ENCODE peak calls at places on chromosomes 6 and 20, in four cellular contexts. H is H9, O is brain microvascular endothelial cell, Q is heart right ventricle. J is an unnamed sample.

GRCh38 chr6:107333491-107333890 is 125.9 kb downstream of the PDSS2 start:
- DNase-seq in H (no peak), O (no peak), Q (no peak), J (no peak)

GRCh38 chr6:111411978-111412574 is 70.9 kb downstream of the REV3L start:
- DNase-seq in H (no peak), O (no peak), Q (no peak), J (no peak)

GRCh38 chr6:73803562-73804221 is 107.7 kb downstream of the CD109 start:
- DNase-seq in H (peak; percentile 70), O (peak; percentile 83), Q (peak; percentile 14), J (peak; percentile 6)

GRCh38 chr20:39190666-39191570 is 228.8 kb downstream of the DHX35 start:
- DNase-seq in H (no peak), O (peak; percentile 4), Q (no peak), J (no peak)

GRCh38 chr6:2999621-3000455 is at the start of gene NQO2:
- DNase-seq in H (peak; percentile 95), O (peak; percentile 75), Q (peak; percentile 97), J (peak; percentile 92)

GRCh38 chr20:47656313-47656712 is 129.0 kb downstream of the SULF2 start:
- DNase-seq in H (no peak), O (no peak), Q (no peak), J (no peak)

GRCh38 chr6:55980627-55981211 is 105.3 kb upstream of the BMP5 start:
- DNase-seq in H (no peak), O (peak; percentile 17), Q (no peak), J (peak; percentile 3)

GRCh38 chr6:150922137-150922536 is 56.6 kb downstream of the MTHFD1L start:
- DNase-seq in H (no peak), O (peak; percentile 28), Q (no peak), J (no peak)

GRCh38 chr6:47098570-47098993 is 56.5 kb upstream of the ADGRF1 start:
- DNase-seq in H (no peak), O (no peak), Q (no peak), J (no peak)

GRCh38 chr6:155408231-155408630 is 47.4 kb downstream of the NOX3 start:
- DNase-seq in H (no peak), O (no peak), Q (no peak), J (no peak)

GRCh38 chr6:125558451-125558850 is 191.0 kb upstream of the HEY2 start:
- DNase-seq in H (no peak), O (no peak), Q (no peak), J (no peak)

GRCh38 chr6:108597601-108598315 is 37.0 kb downstream of the FOXO3 start:
- DNase-seq in H (no peak), O (no peak), Q (no peak), J (no peak)

GRCh38 chr6:108598316-108598863 is 37.7 kb downstream of the FOXO3 start:
- DNase-seq in H (no peak), O (no peak), Q (no peak), J (peak; percentile 47)

GRCh38 chr6:108592371-108593337 is 31.9 kb downstream of the FOXO3 start:
- DNase-seq in H (no peak), O (peak; percentile 37), Q (no peak), J (peak; percentile 80)

GRCh38 chr6:108594640-108595039 is 33.9 kb downstream of the FOXO3 start:
- DNase-seq in H (no peak), O (no peak), Q (no peak), J (no peak)

DNA sequence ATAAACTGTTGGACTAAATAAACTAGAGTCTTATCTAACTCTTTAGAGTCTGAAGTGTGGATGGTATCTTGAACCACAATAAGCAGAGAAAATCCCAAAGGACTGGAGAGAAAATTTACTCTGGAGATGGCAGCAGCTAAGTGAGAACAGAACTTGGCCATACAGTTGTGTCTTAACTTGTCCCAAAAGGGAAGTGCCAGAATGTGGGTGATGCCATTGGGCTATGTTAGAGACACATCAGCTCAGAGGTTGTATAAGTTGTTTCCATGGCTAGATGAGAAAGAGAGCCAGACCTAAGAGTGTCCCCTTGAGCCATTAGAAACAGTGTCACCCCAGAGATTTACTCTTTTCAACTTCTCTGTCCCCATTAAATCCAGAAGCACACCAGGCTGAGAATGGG is 36.2 kb downstream of the FOXO3 start:
- DNase-seq in H (no peak), O (no peak), Q (no peak), J (no peak)
- TF ChIP-seq CTCF in H (no peak), O (no peak), Q (no peak), J (no peak)

DNA sequence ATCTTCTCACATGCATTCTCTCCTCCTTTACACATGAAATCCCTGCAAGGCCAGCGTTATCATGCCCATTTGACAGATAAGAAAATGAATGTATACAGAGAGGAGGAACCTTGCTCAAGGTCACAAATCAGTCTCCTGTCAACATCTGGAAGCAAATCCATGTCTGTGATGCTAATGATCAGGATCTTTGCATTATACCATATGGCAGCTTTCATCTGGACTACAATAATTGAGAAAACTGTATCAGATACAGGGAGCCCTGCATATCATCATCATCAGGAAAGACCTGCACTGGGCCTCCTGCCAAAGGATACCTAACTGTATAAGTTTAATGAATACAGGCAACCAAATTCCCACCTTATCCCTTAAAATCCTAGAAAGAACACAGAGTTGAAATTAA is 213.7 kb downstream of the PTPRT start:
- DNase-seq in H (no peak), O (no peak), Q (no peak), J (no peak)
- TF ChIP-seq CTCF in H (no peak), O (no peak), Q (no peak), J (no peak)

GRCh38 chr6:32888576-32888975 is 34.6 kb downstream of the PSMB9 start:
- DNase-seq in H (no peak), O (no peak), Q (no peak), J (no peak)

GRCh38 chr6:32895006-32895345 is 41.0 kb downstream of the PSMB9 start:
- DNase-seq in H (no peak), O (no peak), Q (no peak), J (no peak)

GRCh38 chr6:32894085-32895005 is 40.4 kb downstream of the PSMB9 start:
- DNase-seq in H (peak; percentile 96), O (peak; percentile 88), Q (peak; percentile 95), J (peak; percentile 95)
- TF ChIP-seq CTCF in H (no peak), O (peak; percentile 12), Q (no peak), J (no peak)

GRCh38 chr20:45111799-45112471 is 3.0 kb downstream of the WFDC5 start:
- DNase-seq in H (peak; percentile 58), O (no peak), Q (no peak), J (peak; percentile 53)
- TF ChIP-seq CTCF in H (peak; percentile 73), O (peak; percentile 69), Q (peak; percentile 45), J (peak; percentile 76)

GRCh38 chr6:166307082-166307980 is 861 bp downstream of the PRR18 start:
- DNase-seq in H (peak; percentile 79), O (no peak), Q (no peak), J (no peak)
- TF ChIP-seq CTCF in H (peak; percentile 24), O (no peak), Q (no peak), J (no peak)

DNA sequence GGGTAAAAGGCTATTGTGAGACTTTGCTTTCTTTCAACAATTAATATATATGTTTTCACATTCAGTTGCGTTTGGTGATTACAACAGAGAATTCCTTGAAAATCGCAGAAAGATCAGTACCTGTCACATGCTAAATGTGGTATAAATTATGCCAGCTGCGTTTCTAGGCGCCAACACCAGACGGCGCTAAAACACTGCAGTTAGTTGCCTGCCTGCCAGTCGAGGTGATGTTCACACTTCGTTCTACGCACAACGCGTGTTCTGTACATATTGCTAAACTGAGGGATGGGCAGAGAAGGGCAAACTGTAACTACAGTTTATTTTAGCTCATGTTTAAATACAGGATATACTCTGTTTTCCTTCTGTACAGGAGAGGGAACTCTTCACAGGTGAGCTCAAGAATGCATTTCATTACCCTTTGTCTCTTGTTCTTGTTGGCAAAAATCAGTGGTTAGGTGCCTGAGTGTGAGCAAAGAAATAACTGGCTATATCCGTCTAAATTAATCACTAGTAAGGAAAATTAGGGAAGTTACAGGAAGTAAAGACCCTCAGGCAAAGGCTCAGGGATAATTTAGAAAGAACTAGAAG is 100.1 kb upstream of the RGS17 start:
- DNase-seq in H (peak; percentile 76), O (peak; percentile 66), Q (peak; percentile 31), J (peak; percentile 65)
- TF ChIP-seq CTCF in H (peak; percentile 98), O (peak; percentile 97), Q (peak; percentile 80), J (peak; percentile 82)

GRCh38 chr6:42744351-42744890 is 1.5 kb downstream of the TBCC start:
- DNase-seq in H (no peak), O (no peak), Q (no peak), J (no peak)
- TF ChIP-seq CTCF in H (no peak), O (no peak), Q (no peak), J (no peak)

GRCh38 chr6:35292494-35292893 is 5.1 kb upstream of the DEF6 start:
- DNase-seq in H (no peak), O (no peak), Q (no peak), J (no peak)
- TF ChIP-seq CTCF in H (no peak), O (no peak), Q (no peak), J (no peak)

GRCh38 chr6:35573495-35574110 is 60.9 kb upstream of the TULP1 start:
- DNase-seq in H (no peak), O (no peak), Q (no peak), J (no peak)

GRCh38 chr6:35564733-35565132 is 52.0 kb upstream of the TULP1 start:
- DNase-seq in H (no peak), O (no peak), Q (no peak), J (no peak)

GRCh38 chr6:35566794-35567193 is 54.1 kb upstream of the TULP1 start:
- DNase-seq in H (peak; percentile 72), O (no peak), Q (no peak), J (no peak)

GRCh38 chr6:35568967-35569606 is 56.4 kb upstream of the TULP1 start:
- DNase-seq in H (peak; percentile 71), O (no peak), Q (peak; percentile 40), J (peak; percentile 62)
- TF ChIP-seq CTCF in H (peak; percentile 73), O (peak; percentile 75), Q (peak; percentile 15), J (peak; percentile 30)

GRCh38 chr20:50400705-50401045 is 109.5 kb upstream of the PTPN1 start:
- DNase-seq in H (no peak), O (no peak), Q (no peak), J (no peak)

GRCh38 chr20:50401047-50401586 is 109.1 kb upstream of the PTPN1 start:
- DNase-seq in H (no peak), O (no peak), Q (no peak), J (no peak)

GRCh38 chr20:50398471-50399002 is 111.6 kb upstream of the PTPN1 start:
- DNase-seq in H (no peak), O (no peak), Q (no peak), J (no peak)

GRCh38 chr20:50399003-50399916 is 110.9 kb upstream of the PTPN1 start:
- DNase-seq in H (no peak), O (no peak), Q (peak; percentile 83), J (no peak)

GRCh38 chr20:50399917-50400704 is 110.1 kb upstream of the PTPN1 start:
- DNase-seq in H (no peak), O (no peak), Q (no peak), J (no peak)
- TF ChIP-seq CTCF in H (peak; percentile 45), O (peak; percentile 11), Q (no peak), J (no peak)

J was measured in activated CD8-positive, alpha-beta T cell treated with anti-CD3 and anti-CD28 coated beads for 36 hours.